ENCODE peak calls at places on chromosome 5, in four cellular contexts. G is amniotic stem cell, A is GM04504, J is RWPE1. E is an unnamed sample.

GRCh38 chr5:154143121-154143725 is 47.3 kb upstream of the GALNT10 start:
- DNase-seq in G (no peak), A (no peak), J (no peak), E (no peak)

GRCh38 chr5:172548311-172548731 is 92.7 kb upstream of the NEURL1B start:
- DNase-seq in G (no peak), A (no peak), J (no peak), E (no peak)

GRCh38 chr5:50767588-50767987 is 101.2 kb downstream of the PARP8 start:
- DNase-seq in G (no peak), A (no peak), J (no peak), E (no peak)

GRCh38 chr5:10583663-10584572 is 20.0 kb downstream of the ANKRD33B start:
- DNase-seq in G (no peak), A (no peak), J (no peak), E (no peak)

GRCh38 chr5:149015126-149015525 is 47.7 kb downstream of the SH3TC2 start:
- DNase-seq in G (no peak), A (no peak), J (no peak), E (no peak)

GRCh38 chr5:176994460-176995121 is 12.0 kb downstream of the UIMC1 start:
- DNase-seq in G (no peak), A (no peak), J (peak; percentile 22), E (peak; percentile 94)

GRCh38 chr5:54270326-54270725 is 40.0 kb downstream of the ARL15 start:
- DNase-seq in G (no peak), A (no peak), J (no peak), E (no peak)

GRCh38 chr5:102927007-102927406 is 171.9 kb downstream of the PAM start:
- DNase-seq in G (no peak), A (no peak), J (no peak), E (no peak)

GRCh38 chr5:141826674-141827073 is 51.5 kb downstream of the PCDH1 start:
- DNase-seq in G (no peak), A (no peak), J (no peak), E (no peak)

GRCh38 chr5:61279725-61280124 is 52.3 kb upstream of the ZSWIM6 start:
- DNase-seq in G (no peak), A (no peak), J (no peak), E (no peak)

GRCh38 chr5:64331597-64332277 is 166.1 kb downstream of the RNF180 start:
- DNase-seq in G (no peak), A (no peak), J (no peak), E (no peak)

GRCh38 chr5:31232273-31232888 is 38.9 kb downstream of the CDH6 start:
- DNase-seq in G (peak; percentile 74), A (peak; percentile 21), J (peak; percentile 67), E (no peak)

GRCh38 chr5:141875795-141876627 is 2.2 kb downstream of the PCDH1 start:
- DNase-seq in G (no peak), A (no peak), J (peak; percentile 56), E (no peak)

GRCh38 chr5:58925627-58926545 is 343.0 kb downstream of the RAB3C start:
- DNase-seq in G (no peak), A (no peak), J (no peak), E (no peak)

GRCh38 chr5:139670369-139671095 is 22.4 kb downstream of the CXXC5 start:
- DNase-seq in G (no peak), A (no peak), J (no peak), E (no peak)

GRCh38 chr5:139451878-139452660 is 10.5 kb downstream of the ECSCR start:
- DNase-seq in G (no peak), A (no peak), J (no peak), E (no peak)

GRCh38 chr5:56671571-56671970 is 143.8 kb upstream of the MAP3K1 start:
- DNase-seq in G (no peak), A (no peak), J (no peak), E (no peak)

GRCh38 chr5:3321923-3322322 is 273.7 kb upstream of the IRX1 start:
- DNase-seq in G (no peak), A (no peak), J (no peak), E (no peak)

GRCh38 chr5:10310073-10310779 is 2.5 kb upstream of the CMBL start:
- DNase-seq in G (peak; percentile 47), A (no peak), J (peak; percentile 95), E (no peak)

GRCh38 chr5:53114988-53115387 is 5.4 kb upstream of the MOCS2 start:
- DNase-seq in G (no peak), A (no peak), J (no peak), E (no peak)

GRCh38 chr5:33337621-33337960 is 103.2 kb upstream of the TARS1 start:
- DNase-seq in G (no peak), A (no peak), J (no peak), E (no peak)

GRCh38 chr5:130400091-130400490 is 495.8 kb downstream of the CHSY3 start:
- DNase-seq in G (peak; percentile 15), A (peak; percentile 22), J (peak; percentile 62), E (no peak)

GRCh38 chr5:137649228-137649890 is 86.5 kb downstream of the KLHL3 start:
- DNase-seq in G (no peak), A (peak; percentile 11), J (no peak), E (no peak)

GRCh38 chr5:58893551-58893950 is 310.7 kb downstream of the RAB3C start:
- DNase-seq in G (no peak), A (no peak), J (peak; percentile 21), E (no peak)

GRCh38 chr5:133290669-133291235 is 238.9 kb downstream of the HSPA4 start:
- DNase-seq in G (no peak), A (no peak), J (no peak), E (no peak)